ENCODE peak calls at places on chromosomes 2 and 18, in seven cellular contexts. J is astrocyte of the spinal cord, U is endothelial cell, E is BE2C, B is heart right ventricle, R is thoracic aorta, N is left ventricle myocardium inferior. F is an unnamed sample.

GRCh38 chr2:47344890-47345583 is 57.9 kb upstream of the MSH2 start:
- DNase-seq in U (peak), E (peak), R (no peak), N (peak), B (peak), J (peak), F (peak)

GRCh38 chr2:238875161-238875530 is 27.3 kb downstream of the TWIST2 start:
- DNase-seq in U (no peak), E (no peak), R (no peak), B (no peak), J (peak), N (no peak), F (no peak)

GRCh38 chr2:197286805-197287595 is 23.6 kb downstream of the ANKRD44 start:
- DNase-seq in E (no peak), R (no peak), N (no peak), U (no peak), J (peak), B (peak), F (no peak)

GRCh38 chr18:25351773-25352628 is at the start of gene ZNF521:
- DNase-seq in B (peak), R (peak), N (peak), U (peak), E (peak), J (peak), F (peak)

GRCh38 chr18:57803119-57803969 is at the start of gene ATP8B1:
- DNase-seq in U (peak), R (no peak), N (peak), B (peak), J (peak), E (peak), F (peak)

GRCh38 chr2:105114551-105114950 is 76.7 kb downstream of the MRPS9 start:
- DNase-seq in B (no peak), N (no peak), J (peak), U (no peak), R (no peak), E (no peak), F (peak)

GRCh38 chr2:101116841-101117552 is 34.2 kb downstream of the TBC1D8 start:
- DNase-seq in B (no peak), E (no peak), U (no peak), N (no peak), R (no peak), J (no peak), F (no peak)

GRCh38 chr2:99679518-99679917 is 189.7 kb upstream of the REV1 start:
- DNase-seq in J (no peak), N (no peak), B (no peak), E (no peak), R (no peak), U (no peak), F (no peak)

GRCh38 chr2:146239392-146240135 is 1605.3 kb upstream of the ACVR2A start:
- DNase-seq in E (no peak), J (peak), U (no peak), R (no peak), B (no peak), N (no peak), F (no peak)

GRCh38 chr2:54838585-54839035 is 115.1 kb downstream of the EML6 start:
- DNase-seq in B (peak), J (peak), E (peak), R (peak), U (peak), N (peak), F (no peak)

GRCh38 chr2:28621172-28622100 is 125.6 kb downstream of the PLB1 start:
- DNase-seq in U (peak), J (peak), R (peak), N (no peak), E (no peak), B (peak), F (no peak)

GRCh38 chr2:101844055-101844635 is 146.6 kb downstream of the MAP4K4 start:
- DNase-seq in R (no peak), E (no peak), U (no peak), J (peak), N (no peak), B (no peak), F (no peak)

GRCh38 chr2:100764430-100764829 is 55.5 kb upstream of the NPAS2 start:
- DNase-seq in N (no peak), J (no peak), U (no peak), B (no peak), R (no peak), E (no peak), F (no peak)

GRCh38 chr2:215684448-215685217 is 248.8 kb upstream of the FN1 start:
- DNase-seq in E (no peak), U (no peak), B (no peak), R (no peak), J (peak), N (no peak), F (no peak)

GRCh38 chr18:38241216-38241615 is 675.6 kb upstream of the CELF4 start:
- DNase-seq in J (peak), R (no peak), U (no peak), B (no peak), E (no peak), N (no peak), F (no peak)

GRCh38 chr2:26469092-26469710 is 8.7 kb downstream of the OTOF start:
- DNase-seq in R (no peak), J (peak), U (peak), B (no peak), N (no peak), E (peak), F (no peak)

GRCh38 chr2:233448565-233448964 is 94.3 kb downstream of the DGKD start:
- DNase-seq in B (no peak), E (no peak), J (no peak), U (no peak), N (no peak), R (no peak), F (no peak)

GRCh38 chr2:31125918-31126695 is 12.1 kb downstream of the GALNT14 start:
- DNase-seq in R (no peak), U (no peak), E (no peak), B (no peak), N (no peak), J (peak), F (no peak)

GRCh38 chr2:217973008-217973787 is 29.6 kb downstream of the TNS1 start:
- DNase-seq in E (no peak), N (no peak), U (no peak), J (no peak), R (no peak), B (no peak), F (no peak)

GRCh38 chr2:135664623-135665068 is 77.0 kb upstream of the UBXN4 start:
- DNase-seq in E (no peak), J (peak), R (no peak), U (no peak), B (no peak), N (no peak), F (no peak)

GRCh38 chr2:177783835-177784448 is 288.6 kb downstream of the PDE11A start:
- DNase-seq in B (no peak), U (no peak), N (no peak), J (peak), R (no peak), E (no peak), F (no peak)

GRCh38 chr2:11955883-11956282 is 209.5 kb downstream of the LPIN1 start:
- DNase-seq in U (no peak), J (no peak), N (no peak), E (peak), R (no peak), B (no peak), F (no peak)

GRCh38 chr2:120436885-120437603 is 91.1 kb downstream of the INHBB start:
- DNase-seq in N (no peak), R (no peak), B (no peak), U (peak), J (peak), E (no peak), F (no peak)

GRCh38 chr2:54952978-54953456 is 97.2 kb downstream of the RTN4 start:
- DNase-seq in R (no peak), N (no peak), U (no peak), B (no peak), J (peak), E (no peak), F (no peak)

GRCh38 chr2:45134014-45134413 is 124.8 kb upstream of the SIX2 start:
- DNase-seq in U (no peak), E (no peak), N (no peak), R (no peak), B (no peak), J (no peak), F (no peak)

GRCh38 chr2:216618785-216619184 is 14.4 kb upstream of the IGFBP2 start:
- DNase-seq in N (no peak), U (no peak), R (no peak), J (no peak), E (peak), B (no peak), F (no peak)

GRCh38 chr18:8754995-8755955 is 49.9 kb downstream of the MTCL1 start:
- DNase-seq in U (no peak), N (no peak), R (no peak), E (no peak), J (peak), B (no peak), F (no peak)

GRCh38 chr2:197196737-197197136 is 113.8 kb downstream of the ANKRD44 start:
- DNase-seq in N (no peak), E (no peak), R (no peak), B (no peak), U (no peak), J (no peak), F (no peak)

GRCh38 chr2:210226186-210226585 is 939 bp upstream of the ACADL start:
- DNase-seq in J (no peak), B (no peak), R (no peak), U (no peak), N (no peak), E (no peak), F (no peak)

GRCh38 chr2:71070294-71071025 is 2.0 kb downstream of the NAGK start:
- DNase-seq in B (no peak), U (no peak), R (no peak), J (peak), E (no peak), N (no peak), F (no peak)

GRCh38 chr2:20643826-20644225 is 7.1 kb downstream of the HS1BP3 start:
- DNase-seq in E (no peak), J (no peak), R (no peak), B (no peak), N (no peak), U (no peak), F (no peak)

GRCh38 chr2:188984126-188984525 is 10.0 kb downstream of the COL3A1 start:
- DNase-seq in R (no peak), E (no peak), U (no peak), B (no peak), J (peak), N (no peak), F (no peak)
- TF ChIP-seq CTCF in R (peak), E (peak), U (no peak), B (no peak), J (peak), N (peak), F (peak)

DNA sequence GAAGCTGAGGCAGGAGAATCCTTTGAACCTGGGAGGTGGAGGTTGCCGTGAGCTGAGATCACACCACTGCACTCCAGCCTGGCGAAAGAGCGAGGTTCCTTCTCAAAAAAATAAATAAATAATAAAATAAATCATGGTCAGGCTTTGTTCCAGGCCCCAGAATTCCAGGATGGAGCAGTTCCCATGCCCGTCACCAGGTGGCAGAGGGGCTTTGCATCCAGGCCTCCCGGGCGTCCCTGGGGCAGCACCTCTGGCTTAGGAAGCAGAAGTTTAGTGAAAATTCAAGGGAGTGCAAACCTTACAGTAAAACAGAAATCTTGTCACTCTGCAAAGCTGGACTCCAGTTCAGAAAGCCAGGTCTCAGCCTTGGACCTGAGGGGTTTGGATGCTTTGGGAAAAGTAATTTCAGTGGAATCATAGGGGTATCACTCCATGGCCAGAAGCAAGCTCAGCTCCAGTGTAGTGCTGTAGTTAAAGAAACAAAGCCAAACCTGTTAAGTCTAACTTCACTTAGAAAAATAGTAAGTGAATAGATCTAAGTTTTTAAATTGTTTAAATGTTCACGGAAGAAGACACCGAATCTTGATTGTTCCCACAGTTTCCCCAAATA is 512.7 kb downstream of the CMPK2 start:
- DNase-seq in U (peak), B (peak), N (peak), J (peak), R (no peak), E (peak), F (no peak)
- TF ChIP-seq CTCF in U (peak), B (peak), N (peak), J (peak), R (no peak), E (peak), F (peak)

GRCh38 chr18:292271-292670 is 24.4 kb upstream of the THOC1 start:
- DNase-seq in J (peak), U (no peak), B (no peak), R (no peak), E (no peak), N (no peak), F (no peak)

GRCh38 chr18:285817-286216 is 18.0 kb upstream of the THOC1 start:
- DNase-seq in N (no peak), E (no peak), B (no peak), R (no peak), U (no peak), J (no peak), F (no peak)

GRCh38 chr18:286515-287310 is 18.9 kb upstream of the THOC1 start:
- DNase-seq in R (no peak), E (no peak), U (no peak), N (no peak), B (no peak), J (peak), F (no peak)
- TF ChIP-seq CTCF in R (peak), E (peak), U (peak), N (peak), B (peak), J (peak), F (peak)

GRCh38 chr2:33599175-33599942 is at the start of gene FAM98A:
- DNase-seq in U (peak), B (peak), N (peak), R (peak), E (peak), J (peak), F (peak)
- TF ChIP-seq CTCF in U (no peak), B (no peak), N (peak), R (no peak), E (peak), J (peak), F (no peak)

GRCh38 chr2:67476808-67477790 is 80.0 kb downstream of the ETAA1 start:
- DNase-seq in B (no peak), U (no peak), R (no peak), J (peak), E (peak), N (no peak), F (no peak)
- TF ChIP-seq CTCF in B (peak), U (no peak), R (no peak), J (peak), E (peak), N (peak), F (peak)

DNA sequence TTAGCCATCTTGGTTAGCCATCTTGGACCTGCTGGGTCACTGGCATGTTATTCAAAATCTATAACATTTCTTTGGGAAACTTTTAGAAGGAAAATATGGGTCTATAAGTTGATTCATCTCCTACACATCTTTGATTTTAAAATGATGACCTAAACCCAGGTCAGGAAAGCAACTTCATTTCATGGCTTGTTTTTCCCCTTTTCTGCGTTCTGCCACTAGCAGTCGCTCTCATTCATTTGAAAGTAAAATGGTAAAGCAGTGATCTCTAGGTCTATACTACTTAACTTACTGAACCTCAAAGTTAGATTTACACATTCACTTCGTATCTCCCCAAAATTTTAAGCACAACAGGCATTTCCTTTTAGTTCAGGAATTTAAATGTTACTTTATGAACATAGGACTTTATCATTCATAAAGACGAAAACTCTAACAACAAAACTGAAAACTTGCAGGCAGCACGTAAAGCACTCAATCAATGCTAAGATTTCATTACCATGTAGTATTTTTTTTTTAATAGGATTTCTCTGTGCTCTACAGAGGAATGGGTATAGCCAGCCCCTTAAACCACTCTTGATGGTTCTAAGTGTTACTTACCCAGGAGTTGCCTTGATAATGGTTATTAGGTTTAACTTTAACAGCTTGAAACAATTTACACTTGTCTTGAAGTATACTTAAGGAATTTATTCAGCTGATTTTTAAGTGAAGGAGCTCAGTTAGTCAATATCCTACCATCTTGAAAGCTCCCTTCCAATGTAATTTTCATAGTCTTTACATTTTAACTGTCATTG is 62.5 kb downstream of the GORASP2 start:
- DNase-seq in E (no peak), J (no peak), B (no peak), N (no peak), U (no peak), R (no peak), F (no peak)
- TF ChIP-seq CTCF in E (no peak), J (peak), B (no peak), N (no peak), U (no peak), R (no peak), F (no peak)

DNA sequence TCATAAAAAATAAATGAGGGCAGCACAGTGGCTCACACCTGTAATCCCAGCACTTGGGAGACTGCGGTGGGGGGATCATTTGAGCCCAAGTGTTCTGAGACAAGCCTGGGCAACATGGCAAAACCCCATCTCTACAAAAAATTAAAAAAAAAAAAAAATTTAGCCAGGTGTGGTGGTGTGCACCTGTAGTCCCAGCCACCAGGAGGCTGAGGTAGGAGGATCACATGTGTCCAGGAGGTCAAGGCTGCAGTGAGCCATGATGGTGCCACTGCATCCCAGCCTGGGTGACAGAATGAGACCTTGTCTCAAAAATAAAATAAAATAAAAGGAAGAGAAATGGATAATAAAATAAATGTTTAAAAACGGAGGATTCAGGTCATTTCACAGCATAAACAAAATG is 113.5 kb downstream of the ATAD2B start:
- DNase-seq in E (no peak), N (no peak), J (no peak), B (no peak), U (no peak), R (no peak), F (no peak)
- TF ChIP-seq CTCF in E (no peak), N (no peak), J (no peak), B (no peak), U (no peak), R (no peak), F (no peak)

GRCh38 chr18:77053616-77054287 is 78.8 kb downstream of the MBP start:
- DNase-seq in E (no peak), J (no peak), U (no peak), B (no peak), N (no peak), R (no peak), F (no peak)

GRCh38 chr18:77054288-77054605 is 78.3 kb downstream of the MBP start:
- DNase-seq in U (no peak), E (no peak), N (no peak), B (no peak), R (no peak), J (no peak), F (no peak)

GRCh38 chr18:77056399-77057015 is 76.1 kb downstream of the MBP start:
- DNase-seq in B (no peak), J (no peak), R (no peak), E (no peak), U (no peak), N (no peak), F (no peak)

GRCh38 chr18:77055429-77056310 is 76.9 kb downstream of the MBP start:
- DNase-seq in J (peak), R (no peak), E (no peak), B (no peak), N (no peak), U (no peak), F (no peak)

DNA sequence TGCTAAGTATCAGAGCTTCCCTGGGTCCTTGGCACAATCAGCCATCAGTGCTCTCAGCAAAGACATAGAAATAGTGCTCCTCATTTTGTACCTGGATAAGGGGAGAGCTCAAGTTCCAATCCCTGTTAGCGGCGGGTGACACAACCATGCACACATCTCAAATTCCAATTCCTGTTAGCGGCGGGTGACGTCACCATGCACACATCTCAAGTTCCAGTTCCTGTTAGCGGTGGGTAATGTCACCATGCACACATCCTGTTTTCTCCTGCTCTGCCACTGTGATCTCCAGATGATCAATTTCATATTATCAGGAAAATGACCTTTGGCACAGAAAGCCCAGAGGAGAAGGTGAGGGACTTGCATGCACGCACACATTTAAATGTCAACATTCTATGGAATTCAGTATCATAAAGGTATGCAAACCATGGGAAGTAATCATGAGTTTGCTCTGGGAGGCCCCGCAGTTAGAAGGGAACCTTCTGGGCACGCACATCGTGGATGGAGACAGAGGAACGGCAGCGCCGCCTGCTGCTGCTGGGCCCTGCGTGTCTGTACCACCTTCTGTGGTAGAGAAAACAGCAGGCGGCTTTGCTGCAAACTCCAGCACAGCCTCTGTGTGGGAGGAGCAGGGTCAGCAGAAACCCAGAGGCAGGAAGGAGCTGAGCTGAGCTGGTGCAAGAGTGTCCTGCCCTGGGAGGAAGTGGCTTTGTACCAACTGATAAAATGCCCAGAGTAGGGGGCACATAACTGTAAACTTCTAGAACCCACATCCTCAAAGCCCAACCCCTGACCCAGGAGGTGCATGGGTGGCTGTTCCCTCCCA is 77.8 kb downstream of the MBP start:
- DNase-seq in N (peak), B (peak), E (peak), U (peak), R (no peak), J (peak), F (no peak)
- TF ChIP-seq CTCF in N (peak), B (peak), E (peak), U (no peak), R (peak), J (peak), F (peak)

F was measured in D721Med.